ENCODE peak calls at places on chromosomes 16 and 17, in five cellular contexts. U is A549, G is transverse colon, O is fibroblast of the aortic adventitia, R is Calu3. A is an unnamed sample.

GRCh38 chr17:17836818-17837379 is at the start of gene SREBF1:
- DNase-seq in U (peak), G (peak), O (no peak), R (peak), A (no peak)

GRCh38 chr16:75241955-75242354 is 9.5 kb downstream of the BCAR1 start:
- DNase-seq in U (no peak), G (no peak), O (no peak), R (no peak), A (no peak)

GRCh38 chr16:1657841-1658240 is 20.2 kb upstream of the JPT2 start:
- DNase-seq in U (no peak), G (no peak), O (no peak), R (no peak), A (no peak)

GRCh38 chr16:66250686-66251405 is 115.6 kb upstream of the CDH5 start:
- DNase-seq in U (no peak), G (peak), O (peak), R (no peak), A (peak)

GRCh38 chr17:40651939-40652338 is 4.3 kb upstream of the SMARCE1 start:
- DNase-seq in U (no peak), G (no peak), O (no peak), R (no peak), A (no peak)

GRCh38 chr16:28845173-28846079 is 722 bp downstream of the TUFM start:
- DNase-seq in U (peak), G (peak), O (no peak), R (peak), A (no peak)

GRCh38 chr16:67155305-67156145 is 4.2 kb downstream of the TRADD start:
- DNase-seq in U (peak), G (peak), O (peak), R (peak), A (no peak)

GRCh38 chr16:2507679-2508064 is 6.1 kb upstream of the ATP6V0C start:
- DNase-seq in U (no peak), G (peak), O (no peak), R (no peak), A (no peak)

GRCh38 chr16:3755249-3755648 is 37.9 kb upstream of the TRAP1 start:
- DNase-seq in U (no peak), G (no peak), O (no peak), R (no peak), A (no peak)

GRCh38 chr16:14309906-14310305 is 238.8 kb downstream of the MRTFB start:
- DNase-seq in U (peak), G (no peak), O (peak), R (no peak), A (no peak)

GRCh38 chr16:48547530-48547929 is 62.5 kb downstream of the N4BP1 start:
- DNase-seq in U (no peak), G (no peak), O (no peak), R (no peak), A (no peak)

GRCh38 chr16:2385441-2385840 is 43.8 kb upstream of the CCNF start:
- DNase-seq in U (no peak), G (no peak), O (peak), R (peak), A (no peak)

DNA sequence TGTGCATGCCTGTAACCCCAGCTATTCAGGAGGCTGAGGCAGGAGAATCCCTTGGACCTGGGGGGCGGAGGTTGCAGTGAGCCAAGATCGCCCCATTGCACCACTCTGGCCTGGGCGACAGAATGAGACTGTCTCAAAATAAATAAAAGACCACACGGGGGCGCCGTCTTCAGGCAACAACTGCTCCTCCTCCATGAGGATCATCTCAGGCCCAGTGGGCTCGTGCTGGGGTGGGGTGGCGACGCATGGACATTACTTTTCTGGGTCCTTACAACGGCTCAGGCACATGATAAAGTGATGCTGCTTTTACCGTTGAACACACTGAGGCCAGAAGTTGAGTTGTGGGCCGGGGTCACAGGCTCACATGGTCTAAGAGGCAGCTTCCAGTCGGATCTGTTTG is 56.2 kb downstream of the PRMT7 start:
- DNase-seq in U (peak), G (peak), O (peak), R (peak), A (no peak)
- TF ChIP-seq CTCF in U (peak), G (peak), O (peak), R (peak), A (peak)

DNA sequence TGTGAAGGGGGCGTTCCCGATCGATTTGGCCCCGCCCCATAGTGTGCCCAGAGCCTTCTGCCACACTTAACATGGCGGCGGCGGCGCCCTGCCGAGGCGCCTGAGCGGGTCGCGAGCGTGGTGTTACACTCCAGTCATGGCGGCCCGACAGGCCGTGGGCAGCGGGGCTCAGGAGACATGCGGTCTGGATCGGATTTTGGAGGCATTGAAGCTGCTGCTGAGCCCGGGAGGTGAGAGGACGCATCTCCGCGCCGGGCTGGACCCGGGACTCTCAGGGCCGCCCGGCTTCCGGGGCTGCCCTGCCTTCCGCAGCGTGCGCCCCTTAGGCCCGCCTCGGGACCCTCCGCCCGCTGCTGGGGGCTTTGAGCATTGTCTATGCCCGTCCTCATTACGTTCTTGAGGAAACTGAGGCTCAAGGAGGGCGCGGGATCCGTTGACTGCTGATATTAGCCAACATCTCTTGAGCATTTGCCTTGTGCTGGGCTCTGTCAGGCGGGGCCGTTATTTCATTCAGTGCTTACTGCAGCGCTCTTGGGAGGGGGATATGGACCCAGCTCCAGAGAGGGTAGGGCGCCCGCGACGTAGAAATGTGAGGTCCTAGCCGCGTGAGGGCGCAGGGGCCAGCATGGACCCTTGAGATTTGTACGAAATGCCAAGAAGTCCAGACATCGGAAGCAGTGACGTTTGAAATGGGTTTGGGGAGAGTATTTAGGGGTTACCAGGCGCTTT is at the start of gene TANGO6:
- DNase-seq in U (peak), G (peak), O (peak), R (peak), A (no peak)
- TF ChIP-seq CTCF in U (peak), G (no peak), O (peak), R (peak), A (peak)

GRCh38 chr16:71723537-71724319 is 773 bp downstream of the PHLPP2 start:
- DNase-seq in U (peak), G (peak), O (peak), R (peak), A (no peak)
- TF ChIP-seq CTCF in U (no peak), G (peak), O (no peak), R (no peak), A (no peak)

DNA sequence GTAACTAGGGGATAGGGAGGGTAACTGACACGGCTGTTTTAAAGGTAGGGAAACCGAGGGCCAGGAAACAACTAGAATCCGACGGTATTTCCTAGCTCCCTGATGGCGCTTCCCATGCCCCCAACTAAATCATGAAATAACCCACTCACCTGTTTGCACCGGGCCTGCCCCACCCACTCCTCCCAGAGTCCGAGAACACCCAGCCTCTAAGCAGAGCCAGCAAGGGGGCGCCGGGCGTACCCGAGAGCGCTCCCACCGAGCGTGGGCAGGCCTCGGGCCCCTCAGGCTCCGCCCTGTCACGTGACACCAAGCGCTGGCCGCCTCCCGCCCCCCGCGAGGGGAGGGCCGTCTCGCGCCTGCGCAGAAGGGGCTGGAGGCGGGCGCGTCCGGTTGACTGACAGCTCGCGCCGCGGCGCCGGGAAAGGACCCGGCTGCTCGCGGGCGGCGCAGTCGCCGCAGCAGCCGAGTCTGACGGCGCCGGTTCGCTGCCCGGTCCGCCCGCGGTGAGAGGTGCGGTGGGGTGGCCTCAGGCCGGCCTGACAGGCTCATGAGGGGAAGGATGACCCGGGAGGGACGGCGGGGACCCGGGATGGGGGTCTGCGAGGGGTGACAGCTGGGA is at the start of gene KIAA0513:
- DNase-seq in U (peak), G (peak), O (peak), R (peak), A (no peak)
- TF ChIP-seq CTCF in U (no peak), G (no peak), O (peak), R (no peak), A (peak)

DNA sequence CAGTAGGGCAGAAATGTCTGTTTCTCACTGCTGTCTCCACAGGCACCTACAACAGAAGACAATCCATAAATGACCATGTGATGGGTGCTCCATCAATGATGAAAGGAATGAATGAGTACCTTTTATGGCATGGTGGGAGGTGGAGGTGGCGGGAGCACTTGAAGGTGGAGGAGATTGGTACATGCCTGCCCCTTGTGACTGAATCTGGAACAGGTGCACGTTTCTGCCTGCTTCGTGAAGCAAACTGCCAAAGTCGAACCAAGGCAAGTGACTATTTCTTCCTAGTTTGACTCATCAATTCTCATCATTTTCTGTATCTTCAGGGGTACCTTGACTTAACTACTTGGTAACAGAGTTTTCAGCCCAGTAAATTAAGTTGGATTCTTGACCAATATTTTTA is 25.4 kb downstream of the CDRT15 start:
- DNase-seq in U (no peak), G (no peak), O (no peak), R (no peak), A (no peak)
- TF ChIP-seq CTCF in U (no peak), G (no peak), O (no peak), R (no peak), A (no peak)

GRCh38 chr17:63402808-63403207 is 43.3 kb downstream of the CYB561 start:
- DNase-seq in U (no peak), G (no peak), O (peak), R (no peak), A (no peak)
- TF ChIP-seq CTCF in U (no peak), G (no peak), O (no peak), R (no peak), A (no peak)

GRCh38 chr17:76104140-76104895 is 731 bp upstream of the EXOC7 start:
- DNase-seq in U (no peak), G (no peak), O (no peak), R (no peak), A (no peak)

GRCh38 chr17:76102944-76103273 is 678 bp downstream of the EXOC7 start:
- DNase-seq in U (no peak), G (no peak), O (no peak), R (no peak), A (no peak)

GRCh38 chr17:76103274-76104139 is at the start of gene EXOC7:
- DNase-seq in U (peak), G (peak), O (peak), R (peak), A (peak)

GRCh38 chr17:76104896-76105231 is 1.3 kb upstream of the EXOC7 start:
- DNase-seq in U (no peak), G (no peak), O (no peak), R (no peak), A (no peak)

GRCh38 chr17:76107507-76107906 is 3.9 kb upstream of the EXOC7 start:
- DNase-seq in U (peak), G (no peak), O (no peak), R (no peak), A (no peak)
- TF ChIP-seq CTCF in U (peak), G (peak), O (no peak), R (no peak), A (no peak)

GRCh38 chr16:81939164-81940067 is 71.9 kb downstream of the SDR42E1 start:
- DNase-seq in U (peak), G (no peak), O (no peak), R (no peak), A (no peak)
- TF ChIP-seq CTCF in U (no peak), G (no peak), O (no peak), R (no peak), A (no peak)

A was measured in AG04449.